ENCODE peak calls at places on chromosomes 7 and 10, in ten cellular contexts. S is astrocyte of the spinal cord, I is uterus, Y is SK-N-SH, D is AG04450, T is RWPE2, P is pancreas, H is progenitor cell of endocrine pancreas, R is heart left ventricle, E is fibroblast of the aortic adventitia. J is an unnamed sample.
A peak's percentile ranks its signal among the peaks of the same experiment; 100 is the strongest.

GRCh38 chr7:14934831-14935230 is 32.3 kb upstream of the DGKB start:
- DNase-seq in E (no peak), P (no peak), D (no peak), I (no peak), S (no peak), R (no peak), H (no peak), Y (no peak), T (no peak), J (no peak)

GRCh38 chr7:80089341-80089740 is 45.3 kb upstream of the GNAI1 start:
- DNase-seq in P (no peak), S (no peak), D (no peak), Y (no peak), H (no peak), T (no peak), I (no peak), R (no peak), E (no peak), J (no peak)

GRCh38 chr10:6385683-6386082 is 183.0 kb downstream of the PFKFB3 start:
- DNase-seq in S (no peak), P (no peak), E (peak; percentile 51), T (no peak), I (no peak), H (no peak), D (no peak), Y (no peak), R (no peak), J (no peak)

GRCh38 chr7:133547981-133548380 is 295.1 kb downstream of the EXOC4 start:
- DNase-seq in T (no peak), D (no peak), S (no peak), P (no peak), H (no peak), I (no peak), R (no peak), E (no peak), Y (no peak), J (no peak)

GRCh38 chr7:114969096-114969495 is 47.2 kb downstream of the MDFIC start:
- DNase-seq in I (no peak), P (no peak), S (no peak), D (no peak), Y (no peak), R (no peak), H (no peak), T (no peak), E (no peak), J (no peak)

GRCh38 chr10:118590334-118590733 is 5.1 kb downstream of the PRLHR start:
- DNase-seq in I (no peak), Y (peak; percentile 86), H (no peak), D (no peak), S (no peak), R (no peak), P (peak; percentile 83), T (no peak), E (no peak), J (no peak)

GRCh38 chr10:124989526-124989925 is 47.6 kb downstream of the ZRANB1 start:
- DNase-seq in I (no peak), Y (no peak), T (no peak), S (no peak), D (no peak), H (peak; percentile 0), R (no peak), P (no peak), E (no peak), J (no peak)

GRCh38 chr7:158358926-158359645 is 228.5 kb downstream of the PTPRN2 start:
- DNase-seq in P (no peak), E (no peak), D (no peak), R (no peak), T (no peak), Y (no peak), I (no peak), S (no peak), H (no peak), J (no peak)

GRCh38 chr10:78326372-78326771 is 292.7 kb downstream of the RPS24 start:
- DNase-seq in S (no peak), D (no peak), P (no peak), T (no peak), E (no peak), Y (no peak), R (no peak), H (no peak), I (no peak), J (no peak)

GRCh38 chr7:36208997-36209813 is 56.2 kb downstream of the EEPD1 start:
- DNase-seq in T (no peak), S (no peak), P (no peak), R (no peak), I (no peak), E (no peak), D (no peak), Y (no peak), H (no peak), J (no peak)

GRCh38 chr7:107125475-107125874 is 43.3 kb upstream of the HBP1 start:
- DNase-seq in P (no peak), D (no peak), R (no peak), H (no peak), T (no peak), S (no peak), Y (no peak), E (no peak), I (no peak), J (no peak)

GRCh38 chr7:23490357-23491131 is 20.3 kb upstream of the IGF2BP3 start:
- DNase-seq in R (peak; percentile 58), E (peak; percentile 34), D (no peak), S (peak; percentile 39), Y (peak; percentile 98), T (no peak), P (no peak), H (no peak), I (peak; percentile 48), J (no peak)

GRCh38 chr10:29681700-29682444 is 47.1 kb upstream of the SVIL start:
- DNase-seq in H (no peak), P (no peak), E (no peak), I (no peak), Y (no peak), D (no peak), S (no peak), T (no peak), R (peak; percentile 36), J (no peak)

GRCh38 chr7:22854158-22855048 is 31.8 kb upstream of the TOMM7 start:
- DNase-seq in T (peak; percentile 83), D (no peak), E (peak; percentile 89), S (peak; percentile 86), R (peak; percentile 94), P (peak; percentile 85), Y (peak; percentile 29), H (peak; percentile 37), I (peak; percentile 91), J (peak; percentile 78)

GRCh38 chr7:5380350-5381210 is 43.1 kb downstream of the TNRC18 start:
- DNase-seq in P (no peak), D (no peak), E (no peak), S (no peak), T (no peak), H (no peak), I (no peak), Y (no peak), R (no peak), J (no peak)

GRCh38 chr10:80275135-80275498 is 14.3 kb downstream of the MAT1A start:
- DNase-seq in D (no peak), H (no peak), P (no peak), Y (no peak), S (no peak), T (no peak), R (no peak), E (no peak), I (no peak), J (no peak)

GRCh38 chr7:105268511-105269392 is 120.0 kb downstream of the SRPK2 start:
- DNase-seq in R (no peak), Y (peak; percentile 68), E (peak; percentile 81), I (no peak), H (no peak), D (peak; percentile 15), P (no peak), S (peak; percentile 77), T (no peak), J (no peak)

GRCh38 chr7:41391818-41392217 is 311.1 kb downstream of the INHBA start:
- DNase-seq in E (no peak), Y (no peak), H (no peak), P (no peak), D (no peak), T (no peak), R (no peak), S (no peak), I (no peak), J (no peak)

GRCh38 chr10:11875183-11875498 is 52.0 kb downstream of the PROSER2 start:
- DNase-seq in T (no peak), H (no peak), P (no peak), E (no peak), D (no peak), Y (peak; percentile 60), I (no peak), S (no peak), R (no peak), J (no peak)
- TF ChIP-seq CTCF in T (no peak), H (no peak), P (no peak), E (no peak), D (no peak), Y (no peak), I (no peak), S (no peak), R (no peak), J (no peak)

GRCh38 chr7:49287653-49288052 is 363.3 kb downstream of the CDC14C start:
- DNase-seq in S (no peak), H (no peak), I (no peak), Y (no peak), D (no peak), P (no peak), E (no peak), T (no peak), R (no peak), J (no peak)
- TF ChIP-seq CTCF in S (no peak), H (no peak), I (no peak), Y (no peak), D (no peak), P (no peak), E (no peak), T (no peak), R (no peak), J (no peak)

DNA sequence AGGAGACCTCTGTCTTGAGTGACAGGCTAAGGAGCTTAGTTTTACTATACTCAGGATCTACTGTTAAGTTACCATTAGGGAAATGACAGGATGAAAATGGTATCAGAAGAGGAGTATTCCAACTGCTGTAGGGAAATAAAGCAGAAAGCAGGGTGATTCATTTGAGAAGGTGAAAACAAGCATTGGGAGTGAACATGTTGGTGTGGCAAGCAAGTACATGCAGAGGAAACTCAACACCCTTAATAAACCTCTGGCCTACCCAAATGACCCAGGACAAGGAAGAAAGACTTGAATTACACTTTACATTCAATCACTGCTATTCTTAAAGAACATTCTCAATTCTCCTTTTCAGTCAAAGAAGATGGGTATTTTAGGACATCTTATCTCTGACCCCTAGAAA is 28.7 kb downstream of the ERLIN1 start:
- DNase-seq in D (no peak), R (no peak), H (no peak), P (no peak), S (no peak), E (no peak), I (no peak), Y (no peak), T (no peak), J (no peak)
- TF ChIP-seq CTCF in D (no peak), R (no peak), H (no peak), P (no peak), S (no peak), E (no peak), I (no peak), Y (no peak), T (no peak), J (no peak)

DNA sequence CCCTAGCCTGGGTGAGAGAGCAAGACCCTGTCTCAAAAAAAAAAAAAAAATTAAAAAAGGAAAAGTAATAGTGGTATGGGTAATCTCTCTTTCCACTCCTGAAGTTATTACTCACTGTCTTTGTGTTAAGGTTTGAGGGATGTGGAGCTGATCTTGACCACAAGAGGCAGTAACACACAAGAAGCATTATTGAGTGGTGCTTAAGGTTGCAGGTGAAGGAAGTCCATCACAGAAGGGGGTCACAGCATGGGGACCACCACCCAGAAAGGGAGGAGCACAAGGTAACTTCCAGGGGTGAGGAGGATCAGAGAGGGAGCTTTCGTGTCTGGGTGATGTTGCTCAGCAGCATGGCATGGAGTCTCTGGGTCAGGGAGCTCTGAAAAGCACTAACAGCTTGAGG is 100.2 kb upstream of the DNAJC1 start:
- DNase-seq in E (peak; percentile 7), D (no peak), Y (peak; percentile 10), P (no peak), T (no peak), I (no peak), S (no peak), R (no peak), H (no peak), J (no peak)
- TF ChIP-seq CTCF in E (peak; percentile 23), D (peak; percentile 15), Y (peak; percentile 40), P (no peak), T (peak; percentile 53), I (no peak), S (peak; percentile 9), R (peak; percentile 22), H (peak; percentile 43), J (peak; percentile 34)

J was measured in nephron progenitor cell.